ENCODE peak calls at places on chromosomes 2 and 18, in five cellular contexts. X, T, O, Y and W are unnamed samples.
A peak's percentile ranks its signal among the peaks of the same experiment; 100 is the strongest.

GRCh38 chr2:10498525-10499274 is 50.6 kb upstream of the ODC1 start:
- DNase-seq in X (no peak), Y (no peak), T (no peak), O (no peak), W (no peak)

GRCh38 chr2:136116813-136117390 is 1.0 kb downstream of the CXCR4 start:
- DNase-seq in O (no peak), T (no peak), X (no peak), Y (no peak), W (peak; percentile 6)

GRCh38 chr2:28451793-28452533 is 43.9 kb upstream of the PLB1 start:
- DNase-seq in Y (no peak), O (no peak), X (no peak), T (no peak), W (no peak)

GRCh38 chr2:177598321-177598922 is 205.8 kb downstream of the AGPS start:
- DNase-seq in X (no peak), O (no peak), Y (peak; percentile 26), T (peak; percentile 23), W (no peak)

GRCh38 chr18:78875268-78875997 is 104.2 kb upstream of the SALL3 start:
- DNase-seq in X (peak; percentile 19), O (no peak), Y (no peak), T (no peak), W (no peak)

GRCh38 chr2:226063704-226064390 is 664.3 kb downstream of the NYAP2 start:
- DNase-seq in X (peak; percentile 96), Y (peak; percentile 89), O (no peak), T (peak; percentile 69), W (peak; percentile 97)

GRCh38 chr2:53104263-53104662 is 663.3 kb upstream of the CHAC2 start:
- DNase-seq in Y (peak; percentile 87), X (peak; percentile 68), O (no peak), T (peak; percentile 73), W (peak; percentile 77)

GRCh38 chr18:5455644-5456043 is 88.2 kb downstream of the EPB41L3 start:
- DNase-seq in X (no peak), Y (peak; percentile 65), O (no peak), T (peak; percentile 96), W (no peak)

GRCh38 chr2:240159251-240159839 is 18.9 kb upstream of the OTOS start:
- DNase-seq in Y (no peak), O (no peak), X (no peak), T (no peak), W (no peak)

GRCh38 chr2:96116879-96117533 is 635 bp upstream of the ADRA2B start:
- DNase-seq in X (no peak), T (peak; percentile 3), Y (no peak), O (peak; percentile 85), W (peak; percentile 53)

GRCh38 chr2:1777792-1778191 is 33.5 kb upstream of the PXDN start:
- DNase-seq in Y (no peak), O (no peak), T (no peak), X (no peak), W (no peak)

GRCh38 chr2:100056478-100056877 is 85.9 kb downstream of the AFF3 start:
- DNase-seq in Y (peak; percentile 46), X (no peak), T (peak; percentile 38), O (no peak), W (no peak)

GRCh38 chr2:178998539-178998938 is 51.4 kb downstream of the CCDC141 start:
- DNase-seq in Y (no peak), T (no peak), O (no peak), X (no peak), W (no peak)

GRCh38 chr2:175793649-175794048 is 208.4 kb downstream of the LNPK start:
- DNase-seq in T (no peak), O (no peak), X (no peak), Y (no peak), W (no peak)

GRCh38 chr2:241063093-241063551 is 39.0 kb downstream of the MTERF4 start:
- DNase-seq in O (no peak), T (no peak), X (no peak), Y (no peak), W (no peak)

GRCh38 chr2:12921321-12921720 is 204.6 kb downstream of the TRIB2 start:
- DNase-seq in Y (no peak), X (no peak), O (no peak), T (no peak), W (no peak)

GRCh38 chr18:42222557-42222956 is 267.5 kb downstream of the PIK3C3 start:
- DNase-seq in T (no peak), O (no peak), X (no peak), Y (no peak), W (no peak)

GRCh38 chr2:190684941-190685340 is 36.1 kb downstream of the NAB1 start:
- DNase-seq in O (no peak), T (no peak), Y (no peak), X (no peak), W (no peak)

GRCh38 chr2:148990968-148991367 is 47.5 kb upstream of the LYPD6B start:
- DNase-seq in X (no peak), O (no peak), Y (no peak), T (no peak), W (no peak)

GRCh38 chr2:116754371-116755101 is 1060.0 kb upstream of the DDX18 start:
- DNase-seq in X (no peak), Y (no peak), T (no peak), O (no peak), W (no peak)

GRCh38 chr2:105592288-105592687 is 152.4 kb upstream of the NCK2 start:
- DNase-seq in O (no peak), T (no peak), X (no peak), Y (peak; percentile 3), W (no peak)

GRCh38 chr2:199596549-199596948 is 138.8 kb upstream of the SATB2 start:
- DNase-seq in Y (no peak), X (peak; percentile 24), T (peak; percentile 2), O (peak; percentile 6), W (peak; percentile 21)

GRCh38 chr2:190646780-190647626 is 1.9 kb upstream of the NAB1 start:
- DNase-seq in T (no peak), X (no peak), Y (peak; percentile 54), O (no peak), W (peak; percentile 46)

GRCh38 chr2:42141687-42142475 is 27.3 kb upstream of the EML4 start:
- DNase-seq in T (peak; percentile 93), X (no peak), Y (peak; percentile 93), O (peak; percentile 77), W (peak; percentile 33)

GRCh38 chr2:158394453-158394852 is 62.1 kb downstream of the CCDC148 start:
- DNase-seq in Y (peak; percentile 1), O (no peak), X (no peak), T (no peak), W (no peak)

GRCh38 chr2:88190808-88191721 is 20.9 kb downstream of the THNSL2 start:
- DNase-seq in Y (peak; percentile 2), T (peak; percentile 23), X (peak; percentile 46), O (peak; percentile 40), W (peak; percentile 13)

GRCh38 chr2:41736105-41736567 is 311.7 kb upstream of the PKDCC start:
- DNase-seq in Y (peak; percentile 14), O (no peak), X (no peak), T (no peak), W (peak; percentile 22)

GRCh38 chr18:77066101-77066500 is 66.5 kb downstream of the MBP start:
- DNase-seq in O (no peak), Y (no peak), T (no peak), X (no peak), W (no peak)
- H3K4me2 ChIP-seq in O (peak overlapping the region; percentile 71), Y (no peak overlapping the region), T (no peak overlapping the region), X (peak overlapping the region; percentile 77), W (no peak overlapping the region)

GRCh38 chr2:164090533-164090932 is 354.7 kb upstream of the FIGN start:
- DNase-seq in X (no peak), T (no peak), Y (no peak), O (no peak), W (no peak)
- H3K4me2 ChIP-seq in X (no peak overlapping the region), T (no peak overlapping the region), Y (no peak overlapping the region), O (no peak overlapping the region), W (no peak overlapping the region)

GRCh38 chr2:107988108-107988507 is 1.8 kb downstream of the SLC5A7 start:
- DNase-seq in O (no peak), X (no peak), T (no peak), Y (no peak), W (no peak)

GRCh38 chr2:107989445-107989844 is 3.1 kb downstream of the SLC5A7 start:
- DNase-seq in X (no peak), O (no peak), T (no peak), Y (no peak), W (no peak)

GRCh38 chr2:107990718-107991117 is 4.4 kb downstream of the SLC5A7 start:
- DNase-seq in O (no peak), T (no peak), Y (no peak), X (no peak), W (no peak)

GRCh38 chr2:107986278-107987217 is at the start of gene SLC5A7:
- DNase-seq in T (no peak), Y (no peak), O (no peak), X (no peak), W (no peak)

GRCh38 chr2:107992069-107992468 is 5.7 kb downstream of the SLC5A7 start:
- DNase-seq in X (no peak), Y (no peak), O (no peak), T (no peak), W (no peak)
- H3K4me2 ChIP-seq in X (no peak overlapping the region), Y (no peak overlapping the region), O (no peak overlapping the region), T (no peak overlapping the region), W (no peak overlapping the region)

GRCh38 chr18:10453885-10454772 is at the start of gene APCDD1:
- DNase-seq in O (peak; percentile 7), X (no peak), Y (no peak), T (no peak), W (peak; percentile 11)
- H3K4me2 ChIP-seq in O (peak within 1 kb of the TSS; percentile 84), X (no peak within 1 kb of the TSS), Y (peak within 1 kb of the TSS; percentile 79), T (peak within 1 kb of the TSS; percentile 68), W (peak within 1 kb of the TSS; percentile 92)

GRCh38 chr2:14978836-14979235 is 346.3 kb downstream of the LRATD1 start:
- DNase-seq in T (no peak), X (no peak), Y (peak; percentile 3), O (no peak), W (peak; percentile 24)
- H3K4me2 ChIP-seq in T (no peak overlapping the region), X (no peak overlapping the region), Y (peak overlapping the region; percentile 45), O (no peak overlapping the region), W (no peak overlapping the region)

GRCh38 chr2:65478498-65479135 is 46.2 kb upstream of the SPRED2 start:
- DNase-seq in X (no peak), Y (no peak), O (no peak), T (no peak), W (no peak)

GRCh38 chr2:65475000-65475399 is 42.6 kb upstream of the SPRED2 start:
- DNase-seq in Y (no peak), O (no peak), T (no peak), X (no peak), W (no peak)

GRCh38 chr2:65479528-65479927 is 47.1 kb upstream of the SPRED2 start:
- DNase-seq in X (no peak), O (no peak), T (no peak), Y (no peak), W (no peak)

GRCh38 chr2:65476778-65477177 is 44.4 kb upstream of the SPRED2 start:
- DNase-seq in X (no peak), T (no peak), Y (no peak), O (no peak), W (no peak)

GRCh38 chr2:65477590-65477989 is 45.2 kb upstream of the SPRED2 start:
- DNase-seq in X (no peak), T (no peak), Y (no peak), O (no peak), W (no peak)
- H3K4me2 ChIP-seq in X (no peak overlapping the region), T (no peak overlapping the region), Y (no peak overlapping the region), O (no peak overlapping the region), W (no peak overlapping the region)

GRCh38 chr2:147547425-147547824 is 297.4 kb upstream of the ACVR2A start:
- DNase-seq in Y (peak; percentile 68), X (no peak), T (no peak), O (no peak), W (no peak)
- H3K4me2 ChIP-seq in Y (peak overlapping the region; percentile 17), X (no peak overlapping the region), T (no peak overlapping the region), O (no peak overlapping the region), W (no peak overlapping the region)